ENCODE peak calls at places on chromosome 2, in ten cellular contexts. D is thoracic aorta, R is AG04450, Y is IMR-90, A is lower lobe of right lung, L is dorsolateral prefrontal cortex, O is Panc1, G is cardiac fibroblast, I is AG04449, S is cardiac muscle cell. N is an unnamed sample.

GRCh38 chr2:218925434-218925833 is 34.0 kb upstream of the CDK5R2 start:
- DNase-seq in D (no peak), R (no peak), Y (no peak), A (no peak), L (no peak), O (no peak), G (no peak), I (no peak), S (no peak), N (no peak)

GRCh38 chr2:79782540-79782939 is 269.7 kb downstream of the CTNNA2 start:
- DNase-seq in D (no peak), R (no peak), Y (no peak), A (no peak), L (no peak), O (no peak), G (no peak), I (no peak), S (no peak), N (no peak)

GRCh38 chr2:173991857-173992588 is 26.9 kb upstream of the SP3 start:
- DNase-seq in D (peak; percentile 62), R (no peak), Y (peak; percentile 25), A (no peak), L (no peak), O (no peak), G (peak; percentile 81), I (no peak), S (peak; percentile 62), N (no peak)

GRCh38 chr2:73053316-73054114 is 18.0 kb downstream of the SFXN5 start:
- DNase-seq in D (no peak), R (peak; percentile 11), Y (peak; percentile 71), A (no peak), L (no peak), O (no peak), G (peak; percentile 35), I (no peak), S (no peak), N (no peak)

GRCh38 chr2:28663359-28663758 is 88.3 kb upstream of the PPP1CB start:
- DNase-seq in D (no peak), R (no peak), Y (peak; percentile 79), A (no peak), L (no peak), O (no peak), G (peak; percentile 61), I (no peak), S (peak; percentile 55), N (no peak)

GRCh38 chr2:28635251-28635650 is 116.4 kb upstream of the PPP1CB start:
- DNase-seq in D (peak; percentile 63), R (no peak), Y (no peak), A (no peak), L (no peak), O (no peak), G (peak; percentile 53), I (no peak), S (no peak), N (no peak)

GRCh38 chr2:27078267-27079194 is at the start of gene EMILIN1:
- DNase-seq in D (peak; percentile 81), R (peak; percentile 92), Y (peak; percentile 96), A (peak; percentile 68), L (peak; percentile 52), O (no peak), G (peak; percentile 98), I (peak; percentile 83), S (peak; percentile 99), N (no peak)

GRCh38 chr2:20675701-20676352 is 8.9 kb downstream of the GDF7 start:
- DNase-seq in D (no peak), R (no peak), Y (no peak), A (no peak), L (no peak), O (no peak), G (no peak), I (no peak), S (no peak), N (no peak)

GRCh38 chr2:42218712-42219111 is 49.6 kb downstream of the EML4 start:
- DNase-seq in D (no peak), R (no peak), Y (no peak), A (no peak), L (no peak), O (no peak), G (no peak), I (no peak), S (no peak), N (no peak)

GRCh38 chr2:5976626-5977025 is 284.4 kb downstream of the SOX11 start:
- DNase-seq in D (no peak), R (no peak), Y (no peak), A (no peak), L (no peak), O (no peak), G (no peak), I (no peak), S (no peak), N (no peak)

GRCh38 chr2:27638023-27638637 is 9.3 kb downstream of the GPN1 start:
- DNase-seq in D (no peak), R (peak; percentile 45), Y (peak; percentile 94), A (no peak), L (no peak), O (no peak), G (no peak), I (no peak), S (no peak), N (no peak)

GRCh38 chr2:69102234-69102633 is 89.3 kb downstream of the ANTXR1 start:
- DNase-seq in D (no peak), R (no peak), Y (no peak), A (no peak), L (no peak), O (no peak), G (no peak), I (no peak), S (no peak), N (no peak)

GRCh38 chr2:166057363-166058169 is 70.3 kb downstream of the SCN1A start:
- DNase-seq in D (no peak), R (no peak), Y (peak; percentile 45), A (no peak), L (no peak), O (no peak), G (peak; percentile 75), I (no peak), S (peak; percentile 64), N (no peak)
- TF ChIP-seq CTCF in D (peak; percentile 24), R (peak; percentile 64), Y (peak; percentile 66), A (peak; percentile 49), L (peak; percentile 60), O (peak; percentile 49), G (peak; percentile 54), I (peak; percentile 22), S (peak; percentile 51), N (no peak)

DNA sequence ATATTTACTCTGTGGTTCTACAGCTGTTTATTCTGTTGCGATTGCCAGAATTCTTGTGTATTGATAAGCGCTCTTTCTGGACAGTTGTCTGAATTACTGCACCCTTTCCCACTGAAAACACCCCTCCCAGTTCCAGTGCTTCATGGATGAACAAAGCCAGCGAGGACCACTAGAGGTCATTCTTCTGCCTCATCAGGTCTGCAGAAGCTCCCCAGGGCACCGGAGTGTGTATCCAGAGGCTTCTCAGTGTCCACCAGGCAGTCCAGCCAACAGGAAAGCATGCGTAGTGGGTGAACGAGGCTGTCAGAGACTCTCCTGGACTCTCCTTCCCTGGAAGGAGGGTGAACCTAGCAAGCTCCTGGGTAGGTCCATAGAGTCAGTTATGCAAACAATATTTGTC is 40.6 kb upstream of the INHBB start:
- DNase-seq in D (no peak), R (no peak), Y (no peak), A (no peak), L (no peak), O (no peak), G (peak; percentile 35), I (no peak), S (peak; percentile 31), N (no peak)
- TF ChIP-seq CTCF in D (no peak), R (peak; percentile 52), Y (peak; percentile 20), A (peak; percentile 23), L (no peak), O (peak; percentile 37), G (peak; percentile 33), I (peak; percentile 35), S (peak; percentile 46), N (no peak)

GRCh38 chr2:125564471-125564870 is 1091.5 kb upstream of the GYPC start:
- DNase-seq in D (no peak), R (no peak), Y (no peak), A (no peak), L (no peak), O (no peak), G (no peak), I (no peak), S (no peak), N (no peak)
- TF ChIP-seq CTCF in D (no peak), R (no peak), Y (no peak), A (no peak), L (no peak), O (no peak), G (no peak), I (no peak), S (no peak), N (no peak)

DNA sequence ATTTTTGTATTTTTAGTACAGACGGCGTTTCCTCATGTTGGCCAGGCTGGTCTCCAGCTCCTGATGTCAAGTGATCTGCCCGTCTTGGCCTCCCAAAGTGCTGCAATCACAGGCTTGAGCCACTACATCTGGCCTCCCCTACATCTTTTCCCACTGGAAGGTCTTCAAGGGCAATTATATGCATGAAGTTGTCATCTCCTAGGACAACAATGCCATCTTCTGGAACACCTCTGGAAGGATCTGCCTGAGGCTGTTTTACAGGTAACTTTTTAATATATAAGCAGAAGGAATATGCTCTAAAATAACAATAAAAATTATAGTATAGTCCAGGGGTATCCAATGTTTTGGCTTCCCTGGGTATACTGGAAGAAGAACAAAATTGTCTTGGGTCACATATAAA is 321.4 kb downstream of the AFF3 start:
- DNase-seq in D (no peak), R (no peak), Y (no peak), A (no peak), L (no peak), O (no peak), G (peak; percentile 6), I (no peak), S (peak; percentile 7), N (no peak)
- TF ChIP-seq CTCF in D (no peak), R (no peak), Y (no peak), A (no peak), L (no peak), O (no peak), G (no peak), I (no peak), S (no peak), N (no peak)

GRCh38 chr2:10316860-10317259 is 14.2 kb downstream of the HPCAL1 start:
- DNase-seq in D (no peak), R (no peak), Y (no peak), A (no peak), L (no peak), O (no peak), G (no peak), I (no peak), S (no peak), N (no peak)
- TF ChIP-seq CTCF in D (no peak), R (no peak), Y (no peak), A (no peak), L (no peak), O (no peak), G (no peak), I (no peak), S (no peak), N (no peak)

GRCh38 chr2:109128048-109128465 is 948 bp upstream of the SH3RF3 start:
- DNase-seq in D (peak; percentile 50), R (peak; percentile 80), Y (peak; percentile 91), A (peak; percentile 78), L (peak; percentile 76), O (peak; percentile 18), G (peak; percentile 94), I (peak; percentile 42), S (peak; percentile 95), N (peak; percentile 52)
- TF ChIP-seq CTCF in D (peak; percentile 92), R (peak; percentile 89), Y (peak; percentile 98), A (peak; percentile 93), L (peak; percentile 90), O (peak; percentile 93), G (peak; percentile 86), I (peak; percentile 98), S (peak; percentile 85), N (peak; percentile 90)

GRCh38 chr2:81852651-81853050 is 1548.1 kb upstream of the LRRTM1 start:
- DNase-seq in D (no peak), R (no peak), Y (no peak), A (no peak), L (no peak), O (no peak), G (no peak), I (no peak), S (no peak), N (no peak)
- TF ChIP-seq CTCF in D (no peak), R (no peak), Y (no peak), A (no peak), L (no peak), O (no peak), G (no peak), I (no peak), S (no peak), N (no peak)